ENCODE peak calls at places on chromosomes 12 and 14, in seven cellular contexts. N is NCI-H748 treated with DMSO at 0.1 percent for 48 hours; U is B cell; P is hepatic stellate cell; V is heart left ventricle; H is CD4-positive, alpha-beta memory T cell; E is left ventricle myocardium inferior. I is an unnamed sample.

GRCh38 chr12:75852143-75852542 is 179.4 kb downstream of the PHLDA1 start:
- DNase-seq in N (no peak), U (no peak), P (no peak), V (no peak), H (no peak), E (no peak), I (no peak)

GRCh38 chr14:75435473-75435872 is 7.7 kb downstream of the JDP2 start:
- DNase-seq in N (no peak), U (no peak), P (no peak), V (no peak), H (no peak), E (no peak), I (no peak)

GRCh38 chr14:88363624-88364023 is 21.8 kb upstream of the SPATA7 start:
- DNase-seq in N (no peak), U (no peak), P (no peak), V (no peak), H (no peak), E (no peak), I (no peak)

GRCh38 chr12:89889051-89889450 is 180.4 kb upstream of the ATP2B1 start:
- DNase-seq in N (no peak), U (no peak), P (no peak), V (no peak), H (no peak), E (no peak), I (no peak)

GRCh38 chr14:67766035-67766680 is 50.2 kb downstream of the ZFYVE26 start:
- DNase-seq in N (no peak), U (peak), P (no peak), V (peak), H (no peak), E (no peak), I (no peak)

GRCh38 chr12:22453511-22453910 is 90.8 kb downstream of the C2CD5 start:
- DNase-seq in N (no peak), U (no peak), P (no peak), V (no peak), H (no peak), E (no peak), I (no peak)

GRCh38 chr14:68295316-68295816 is 475.8 kb downstream of the RAD51B start:
- DNase-seq in N (no peak), U (no peak), P (no peak), V (peak), H (no peak), E (peak), I (no peak)

GRCh38 chr14:29906256-29906885 is 21.3 kb downstream of the PRKD1 start:
- DNase-seq in N (no peak), U (no peak), P (no peak), V (no peak), H (no peak), E (no peak), I (no peak)

GRCh38 chr12:102927220-102927619 is 10.2 kb upstream of the PAH start:
- DNase-seq in N (no peak), U (no peak), P (no peak), V (no peak), H (no peak), E (no peak), I (no peak)

GRCh38 chr14:39398382-39398781 is 33.9 kb downstream of the FBXO33 start:
- DNase-seq in N (no peak), U (no peak), P (no peak), V (peak), H (no peak), E (no peak), I (no peak)

GRCh38 chr12:103313894-103314293 is 181.9 kb downstream of the C12orf42 start:
- DNase-seq in N (no peak), U (no peak), P (no peak), V (no peak), H (no peak), E (no peak), I (no peak)

GRCh38 chr12:6376079-6376941 is 947 bp upstream of the SCNN1A start:
- DNase-seq in N (no peak), U (no peak), P (peak), V (peak), H (no peak), E (no peak), I (peak)

GRCh38 chr14:90533591-90534021 is 136.8 kb downstream of the CALM1 start:
- DNase-seq in N (no peak), U (no peak), P (no peak), V (peak), H (no peak), E (no peak), I (no peak)

GRCh38 chr12:107660861-107661415 is 24.7 kb upstream of the PWP1 start:
- DNase-seq in N (no peak), U (no peak), P (no peak), V (no peak), H (no peak), E (no peak), I (no peak)

GRCh38 chr14:99552572-99553216 is 51.3 kb downstream of the CCDC85C start:
- DNase-seq in N (no peak), U (no peak), P (no peak), V (no peak), H (no peak), E (peak), I (no peak)

GRCh38 chr14:68088463-68088862 is 268.9 kb downstream of the RAD51B start:
- DNase-seq in N (no peak), U (no peak), P (no peak), V (no peak), H (no peak), E (no peak), I (no peak)

GRCh38 chr14:69042309-69043006 is 63.4 kb upstream of the ACTN1 start:
- DNase-seq in N (no peak), U (no peak), P (no peak), V (no peak), H (no peak), E (no peak), I (no peak)

GRCh38 chr12:121958521-121959240 is 40.3 kb downstream of the CFAP251 start:
- DNase-seq in N (no peak), U (no peak), P (peak), V (no peak), H (no peak), E (no peak), I (no peak)

GRCh38 chr14:92625213-92625612 is 111.6 kb downstream of the RIN3 start:
- DNase-seq in N (no peak), U (no peak), P (peak), V (no peak), H (no peak), E (no peak), I (no peak)

GRCh38 chr12:7375145-7375543 is 68.8 kb downstream of the CD163L1 start:
- DNase-seq in N (no peak), U (no peak), P (no peak), V (no peak), H (no peak), E (no peak), I (no peak)

GRCh38 chr12:132163911-132164288 is 19.6 kb downstream of the NOC4L start:
- DNase-seq in N (no peak), U (no peak), P (no peak), V (peak), H (no peak), E (no peak), I (no peak)

I was measured in gastrocnemius medialis.